ENCODE peak calls at places on chromosomes 4 and X, in five cellular contexts. D, O, Y, W and P are unnamed samples.

GRCh38 chrX:119417842-119418241 is 18.7 kb downstream of the SLC25A43 start:
- DNase-seq in D (no peak), O (no peak), Y (peak), W (no peak), P (no peak)

GRCh38 chr4:29861307-29861706 is 858.9 kb upstream of the PCDH7 start:
- DNase-seq in D (no peak), O (no peak), Y (no peak), W (no peak), P (no peak)

GRCh38 chr4:15339732-15340131 is 88.1 kb upstream of the C1QTNF7 start:
- DNase-seq in D (no peak), O (no peak), Y (no peak), W (no peak), P (no peak)

GRCh38 chr4:126752702-126753101 is 880.1 kb upstream of the INTU start:
- DNase-seq in D (no peak), O (no peak), Y (no peak), W (no peak), P (no peak)

GRCh38 chr4:33724685-33725084 is 2519.6 kb downstream of the ARAP2 start:
- DNase-seq in D (no peak), O (no peak), Y (no peak), W (no peak), P (no peak)

GRCh38 chrX:45735571-45735970 is 534.9 kb upstream of the DIPK2B start:
- DNase-seq in D (no peak), O (no peak), Y (no peak), W (no peak), P (no peak)

GRCh38 chrX:283115-283845 is 2.1 kb downstream of the PLCXD1 start:
- DNase-seq in D (peak), O (peak), Y (no peak), W (peak), P (peak)

GRCh38 chr4:78325244-78326187 is 226.1 kb upstream of the ANXA3 start:
- DNase-seq in D (no peak), O (no peak), Y (no peak), W (no peak), P (no peak)

GRCh38 chrX:132750312-132751042 is 208.0 kb downstream of the HS6ST2 start:
- DNase-seq in D (no peak), O (no peak), Y (no peak), W (no peak), P (no peak)

GRCh38 chrX:41388543-41388942 is 54.6 kb downstream of the DDX3X start:
- DNase-seq in D (no peak), O (no peak), Y (peak), W (no peak), P (no peak)

GRCh38 chr4:168811793-168812651 is 198.0 kb downstream of the CBR4 start:
- DNase-seq in D (no peak), O (no peak), Y (no peak), W (no peak), P (no peak)

GRCh38 chr4:29970626-29971025 is 749.5 kb upstream of the PCDH7 start:
- DNase-seq in D (no peak), O (no peak), Y (no peak), W (no peak), P (no peak)

GRCh38 chrX:2811271-2811670 is 17.5 kb upstream of the GYG2 start:
- DNase-seq in D (no peak), O (no peak), Y (no peak), W (no peak), P (no peak)

DNA sequence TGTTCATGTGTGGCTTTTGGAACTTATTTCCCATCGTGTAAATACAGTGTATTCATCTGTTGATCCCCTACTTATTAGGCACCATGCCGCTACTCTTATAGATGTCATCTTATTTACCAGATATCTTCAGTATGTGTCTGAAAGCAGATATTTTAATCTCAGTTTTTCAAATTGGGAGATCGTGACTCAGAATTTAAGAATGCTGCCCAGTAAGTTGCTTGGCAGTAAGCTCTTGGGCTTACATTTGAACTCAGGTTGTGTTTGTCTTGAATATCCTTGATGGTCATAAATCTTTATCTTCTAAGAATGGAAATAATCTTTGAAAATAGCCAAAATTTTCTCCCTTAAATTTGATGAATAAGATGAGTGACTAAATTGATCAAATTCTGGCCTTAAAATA is 45.9 kb upstream of the RPA4 start:
- DNase-seq in D (no peak), O (no peak), Y (no peak), W (no peak), P (no peak)
- TF ChIP-seq RAD21 in D (no peak), O (no peak), Y (no peak), W (no peak), P (no peak)

DNA sequence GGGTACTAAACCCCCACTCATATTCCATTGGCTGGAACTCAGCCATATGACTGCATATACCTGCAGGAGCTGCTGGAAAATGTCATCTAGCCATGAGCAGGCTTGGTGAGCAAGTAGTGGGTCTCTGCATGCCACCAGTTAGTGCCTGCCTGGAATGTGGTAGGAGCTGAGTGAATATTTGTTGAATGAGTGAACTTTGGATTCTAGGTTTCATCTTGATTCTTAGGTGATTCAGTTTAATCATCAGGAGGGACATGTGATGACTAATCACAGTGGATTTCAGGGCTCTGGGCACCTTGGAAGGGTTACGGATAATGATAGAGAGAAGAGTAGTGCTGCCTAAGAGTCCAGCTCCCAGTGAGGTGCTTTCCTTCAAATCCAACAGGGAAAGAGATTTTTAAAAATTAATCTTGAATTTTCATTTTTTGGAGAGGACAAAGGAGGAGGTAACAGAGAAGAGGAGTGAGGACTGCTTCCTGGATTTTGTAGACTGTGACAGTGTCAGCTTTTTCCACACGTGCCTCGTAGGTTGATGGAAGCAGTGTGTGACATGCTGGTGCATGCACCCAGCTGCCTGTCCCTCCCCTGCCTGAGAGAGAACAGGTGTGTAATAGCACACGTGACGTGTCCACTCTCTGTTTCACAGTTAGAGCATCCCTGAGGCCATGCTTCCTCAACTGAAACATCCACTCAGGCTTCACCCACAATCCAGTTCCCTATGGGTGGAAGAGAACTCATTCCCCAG is 30.4 kb downstream of the NHS start:
- DNase-seq in D (no peak), O (no peak), Y (peak), W (no peak), P (no peak)
- TF ChIP-seq GABPA in D (no peak), O (no peak), Y (no peak), W (no peak), P (no peak)

DNA sequence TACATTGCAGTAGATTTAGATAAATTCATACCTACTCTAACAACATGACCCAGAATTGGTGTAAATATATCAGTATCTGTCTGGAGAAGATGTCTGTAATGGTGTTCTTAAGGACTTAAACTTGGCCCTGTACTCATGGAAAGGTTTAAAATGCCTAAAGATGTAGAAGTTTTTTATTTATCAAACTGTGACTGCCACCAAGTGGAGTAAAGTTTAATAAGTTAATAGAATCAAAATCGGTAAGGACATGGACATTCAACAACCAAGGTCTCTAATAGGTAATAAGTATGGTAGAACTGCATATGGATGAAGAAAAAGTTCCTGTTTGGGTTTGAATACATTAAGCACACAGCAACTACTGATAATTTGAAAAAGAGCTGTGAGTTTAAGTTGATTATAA is 474.0 kb upstream of the NDST3 start:
- DNase-seq in D (no peak), O (no peak), Y (no peak), W (no peak), P (no peak)
- TF ChIP-seq RAD21 in D (no peak), O (peak), Y (no peak), W (peak), P (peak)

DNA sequence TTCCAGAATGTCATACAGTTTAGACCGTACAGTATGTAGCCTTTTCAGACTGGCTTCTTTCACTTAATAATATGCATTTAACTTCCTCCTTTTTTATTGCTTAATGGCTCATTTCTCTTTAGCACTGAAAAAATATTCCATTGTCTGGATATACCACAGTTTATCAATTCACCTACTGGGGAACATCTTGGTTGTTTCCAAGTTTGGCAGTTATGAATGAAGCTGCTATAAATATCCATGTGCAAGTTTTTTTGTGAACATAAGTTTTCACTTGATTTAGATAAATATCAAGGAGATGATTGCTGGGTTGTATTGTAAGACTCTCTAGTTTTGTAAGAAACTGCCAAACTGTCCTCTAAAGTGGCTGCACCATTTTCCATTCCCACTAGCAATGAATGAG is 375.5 kb downstream of the PCDH18 start:
- DNase-seq in D (no peak), O (no peak), Y (no peak), W (no peak), P (no peak)
- TF ChIP-seq GABPA in D (no peak), O (no peak), Y (no peak), W (no peak), P (no peak)

GRCh38 chrX:16666541-16666940 is 16.6 kb downstream of the S100G start:
- DNase-seq in D (no peak), O (no peak), Y (no peak), W (no peak), P (no peak)

GRCh38 chrX:16665089-16665488 is 15.1 kb downstream of the S100G start:
- DNase-seq in D (no peak), O (no peak), Y (no peak), W (no peak), P (no peak)

GRCh38 chrX:16671005-16671404 is 21.0 kb downstream of the S100G start:
- DNase-seq in D (peak), O (peak), Y (peak), W (no peak), P (no peak)
- TF ChIP-seq RAD21 in D (peak), O (peak), Y (no peak), W (peak), P (peak)

DNA sequence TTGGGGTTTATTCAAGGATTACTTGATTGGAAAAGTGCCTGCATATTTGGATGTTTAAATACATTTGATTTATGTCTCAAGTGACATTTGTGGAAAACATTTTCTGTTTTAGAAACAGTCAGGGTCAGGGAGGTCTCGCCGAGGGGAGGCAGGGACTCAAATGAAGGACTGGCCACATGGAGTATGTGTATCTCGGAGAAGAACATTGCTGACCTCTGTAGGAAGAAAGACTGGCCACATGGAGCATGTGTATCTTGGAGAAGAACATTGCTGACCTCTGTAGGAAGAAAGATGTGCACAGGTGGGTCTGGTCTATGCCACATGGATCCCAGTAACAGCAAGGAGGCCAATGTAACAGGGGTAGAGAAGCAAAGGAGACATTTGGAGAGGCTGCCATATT is 233.6 kb downstream of the TRIML1 start:
- DNase-seq in D (no peak), O (no peak), Y (peak), W (no peak), P (no peak)
- TF ChIP-seq GABPA in D (no peak), O (no peak), Y (no peak), W (no peak), P (no peak)

DNA sequence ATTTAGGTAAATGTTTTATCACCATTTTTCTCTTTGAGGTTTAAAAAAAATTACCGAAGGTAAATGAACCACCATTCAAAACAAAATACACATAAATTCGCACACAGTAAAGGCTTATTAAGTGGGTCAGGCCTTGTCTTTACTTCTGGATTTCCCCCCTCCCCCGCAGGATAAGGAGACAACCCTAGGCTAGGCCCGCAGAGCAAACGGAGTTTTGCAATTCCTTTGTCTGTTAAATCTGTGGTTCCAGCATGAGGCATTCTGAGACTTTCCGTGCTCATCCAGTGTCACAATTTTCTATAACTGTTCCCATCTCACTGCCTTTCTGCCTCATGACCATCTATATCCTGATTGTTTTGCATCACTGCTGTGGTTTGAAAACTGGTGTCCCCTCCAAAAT is 307.4 kb downstream of the DCHS2 start:
- DNase-seq in D (no peak), O (no peak), Y (no peak), W (no peak), P (no peak)
- TF ChIP-seq RAD21 in D (no peak), O (no peak), Y (no peak), W (no peak), P (no peak)

GRCh38 chr4:94171616-94172015 is 36.0 kb upstream of the SMARCAD1 start:
- DNase-seq in D (peak), O (peak), Y (no peak), W (no peak), P (no peak)
- TF ChIP-seq GABPA in D (no peak), O (no peak), Y (peak), W (no peak), P (no peak)

DNA sequence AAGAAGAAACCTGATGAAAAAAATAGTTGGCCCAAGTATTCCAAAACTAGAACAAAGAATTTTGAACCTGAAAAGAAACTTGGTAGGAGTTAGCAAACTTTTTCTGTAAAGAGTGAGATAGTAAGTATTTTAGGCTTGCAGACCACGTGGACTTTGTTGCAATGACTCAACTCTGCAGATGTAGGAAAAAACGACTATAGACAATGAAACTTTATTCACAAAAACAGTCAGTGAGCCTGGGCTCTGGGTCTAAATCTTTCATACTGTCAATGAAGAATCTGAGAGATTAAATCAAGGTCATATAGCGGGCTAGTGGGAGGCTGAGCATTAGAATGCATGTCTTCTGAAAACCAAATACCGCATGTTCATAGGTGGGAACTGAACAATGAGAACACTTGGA is 23.0 kb downstream of the SH3D19 start:
- DNase-seq in D (no peak), O (no peak), Y (peak), W (no peak), P (no peak)
- TF ChIP-seq RAD21 in D (no peak), O (no peak), Y (no peak), W (no peak), P (no peak)

GRCh38 chr4:186621959-186622553 is 66.7 kb upstream of the MTNR1A start:
- DNase-seq in D (no peak), O (no peak), Y (no peak), W (no peak), P (no peak)

GRCh38 chr4:186623546-186623945 is 68.2 kb upstream of the MTNR1A start:
- DNase-seq in D (no peak), O (no peak), Y (no peak), W (no peak), P (no peak)

GRCh38 chr4:186627226-186627865 is 72.0 kb upstream of the MTNR1A start:
- DNase-seq in D (no peak), O (no peak), Y (no peak), W (no peak), P (no peak)

GRCh38 chr4:186622788-186623464 is 67.6 kb upstream of the MTNR1A start:
- DNase-seq in D (no peak), O (no peak), Y (no peak), W (no peak), P (no peak)

GRCh38 chr4:186624951-186625350 is 69.6 kb upstream of the MTNR1A start:
- DNase-seq in D (no peak), O (no peak), Y (peak), W (no peak), P (no peak)
- TF ChIP-seq GABPA in D (no peak), O (no peak), Y (no peak), W (no peak), P (no peak)